ENCODE peak calls at places on chromosomes 11 and 22, in six cellular contexts. H, E, Q, M, T and B are unnamed samples. For H3K4me1, the result is how much of the 10 kb centered on the place peaks cover.

GRCh38 chr11:32213223-32213622 is 122.3 kb downstream of the RCN1 start:
- DNase-seq in Q (no peak), E (no peak), M (no peak), T (peak), H (no peak), B (no peak)

GRCh38 chr11:120554771-120555432 is 43.4 kb downstream of the GRIK4 start:
- DNase-seq in M (peak), Q (no peak), T (no peak), H (no peak), E (no peak), B (no peak)

GRCh38 chr11:2792376-2793250 is 92.8 kb upstream of the KCNQ1OT1 start:
- DNase-seq in Q (peak), E (peak), H (peak), M (peak), T (no peak), B (peak)

GRCh38 chr11:73439002-73439843 is 63.0 kb downstream of the RELT start:
- DNase-seq in T (no peak), M (no peak), E (no peak), H (no peak), Q (no peak), B (peak)

GRCh38 chr11:86116386-86116726 is 47.5 kb upstream of the PICALM start:
- DNase-seq in H (no peak), Q (no peak), E (no peak), T (peak), M (no peak), B (no peak)

GRCh38 chr11:47271961-47272661 is 2.2 kb downstream of the MADD start:
- DNase-seq in M (no peak), H (peak), T (no peak), E (no peak), Q (no peak), B (peak)

GRCh38 chr22:50599816-50600454 is 658 bp upstream of the MAPK8IP2 start:
- DNase-seq in Q (no peak), T (no peak), E (peak), M (peak), H (peak), B (peak)

GRCh38 chr11:12995211-12995610 is 13.9 kb upstream of the RASSF10 start:
- DNase-seq in T (no peak), M (no peak), E (no peak), Q (no peak), H (no peak), B (no peak)

GRCh38 chr22:47149976-47150375 is 387.5 kb downstream of the TBC1D22A start:
- DNase-seq in Q (no peak), H (no peak), M (no peak), T (no peak), E (no peak), B (no peak)
- H3K4me1 ChIP-seq in Q (under half), H (under half), M (under half), T (under half), E (under half), B (under half)

DNA sequence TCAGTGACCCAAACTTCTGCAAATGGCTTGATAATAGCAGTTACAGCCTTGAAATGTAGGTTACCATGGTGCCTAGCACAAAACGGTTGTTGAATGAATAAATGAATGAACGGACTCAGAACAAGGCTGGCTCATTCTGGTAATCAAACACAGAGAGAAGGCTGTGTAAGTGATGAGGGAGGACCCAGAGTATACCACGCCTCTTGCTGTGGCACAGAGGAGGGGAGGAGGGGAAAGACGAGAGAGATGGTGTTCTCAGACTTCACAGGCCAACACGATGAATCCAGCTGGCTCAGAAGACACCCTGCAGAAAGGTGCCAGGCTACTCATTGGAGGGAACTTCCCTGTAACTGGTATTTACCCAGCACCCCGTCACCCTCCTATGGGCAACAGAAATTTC is 38.2 kb downstream of the PC start:
- DNase-seq in T (no peak), M (no peak), H (no peak), E (no peak), Q (no peak), B (no peak)
- H3K27ac ChIP-seq in T (peak), M (no peak), H (no peak), E (no peak), Q (no peak), B (no peak)

DNA sequence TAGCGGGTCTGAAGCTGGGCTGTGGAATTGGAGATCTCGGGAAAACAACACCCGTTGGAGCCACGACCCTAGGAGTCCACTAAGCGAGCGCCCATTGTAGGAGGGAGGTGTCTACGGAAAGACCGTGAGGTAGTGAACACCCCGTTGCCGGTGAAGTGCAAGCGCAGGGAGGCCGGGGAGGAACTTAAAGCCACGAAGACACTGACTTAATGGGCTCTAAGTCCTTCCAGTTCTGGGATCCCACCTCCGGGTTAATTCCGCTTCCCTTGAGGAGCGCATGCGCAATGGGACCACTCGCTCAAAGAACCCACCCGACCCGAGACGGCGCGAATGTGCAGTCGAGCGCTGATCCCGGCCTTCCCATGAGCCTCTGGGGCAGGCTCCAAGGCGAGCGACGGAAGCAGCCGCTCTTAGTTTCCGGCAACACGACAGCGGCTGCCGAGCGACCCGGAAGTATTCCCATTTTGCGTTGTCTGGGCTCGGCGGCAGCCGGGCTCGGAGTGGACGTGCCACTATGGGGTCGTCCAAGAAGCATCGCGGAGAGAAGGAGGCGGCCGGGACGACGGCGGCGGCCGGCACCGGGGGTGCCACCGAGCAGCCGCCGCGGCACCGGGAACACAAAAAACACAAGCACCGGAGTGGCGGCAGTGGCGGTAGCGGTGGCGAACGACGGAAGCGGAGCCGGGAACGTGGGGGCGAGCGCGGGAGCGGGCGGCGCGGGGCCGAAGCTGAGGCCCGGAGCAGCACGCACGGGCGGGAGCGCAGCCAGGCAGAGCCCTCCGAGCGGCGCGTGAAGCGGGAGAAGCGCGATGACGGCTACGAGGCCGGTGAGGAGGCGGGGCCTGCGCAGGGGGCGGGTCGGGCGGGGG is at the start of gene SART1:
- DNase-seq in E (peak), T (peak), M (peak), H (peak), Q (peak), B (peak)
- TF ChIP-seq EP300 in E (peak), T (no peak), M (no peak), H (no peak), Q (peak), B (no peak)

GRCh38 chr11:92253945-92254344 is 29.3 kb downstream of the FAT3 start:
- DNase-seq in Q (no peak), E (no peak), T (no peak), H (no peak), M (no peak), B (no peak)
- H3K4me1 ChIP-seq in Q (under half), E (under half), T (under half), H (under half), M (under half), B (under half)

GRCh38 chr22:24485170-24485569 is 10.0 kb upstream of the UPB1 start:
- DNase-seq in Q (no peak), E (no peak), M (no peak), H (no peak), T (no peak), B (no peak)

GRCh38 chr22:24482586-24482985 is 12.5 kb upstream of the UPB1 start:
- DNase-seq in H (no peak), T (no peak), Q (no peak), E (no peak), M (no peak), B (no peak)

GRCh38 chr22:24483966-24484545 is 11.1 kb upstream of the UPB1 start:
- DNase-seq in E (no peak), H (no peak), T (no peak), M (no peak), Q (no peak), B (no peak)

GRCh38 chr22:24481641-24482040 is 13.5 kb upstream of the UPB1 start:
- DNase-seq in Q (no peak), H (no peak), M (no peak), E (no peak), T (no peak), B (no peak)

GRCh38 chr22:24482998-24483397 is 12.1 kb upstream of the UPB1 start:
- DNase-seq in H (no peak), M (no peak), T (no peak), Q (no peak), E (no peak), B (no peak)
- H3K27ac ChIP-seq in H (no peak), M (no peak), T (peak), Q (no peak), E (no peak), B (no peak)

DNA sequence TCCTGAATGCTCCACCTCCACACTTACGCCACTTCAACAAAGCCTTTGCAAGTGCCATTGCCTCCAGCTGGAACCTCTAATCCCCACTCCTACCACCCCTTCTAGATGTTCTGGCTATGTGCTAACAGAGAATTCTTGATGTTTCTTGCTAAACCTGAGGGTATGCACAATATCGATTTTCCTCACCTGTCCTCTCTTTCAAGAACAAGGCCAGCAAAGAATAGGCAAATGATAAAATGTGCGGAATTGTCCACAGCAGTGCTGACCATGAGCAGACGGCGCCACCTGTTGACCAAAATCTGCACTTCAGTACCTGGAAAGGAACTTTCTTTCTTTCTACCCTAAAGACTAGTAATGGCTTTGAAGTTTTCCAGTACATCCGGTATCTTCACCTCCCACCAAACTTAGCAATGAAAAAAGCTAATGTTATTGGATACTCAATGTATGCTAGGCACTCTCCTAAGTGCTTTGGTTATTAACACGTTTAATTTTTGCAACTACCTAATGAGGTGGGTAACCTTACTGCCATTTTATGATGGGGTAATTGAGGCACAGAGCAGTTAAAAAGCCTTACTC is 3.4 kb downstream of the TIMM10 start:
- DNase-seq in T (peak), M (peak), H (peak), Q (peak), E (peak), B (peak)
- TF ChIP-seq EP300 in T (no peak), M (no peak), H (no peak), Q (no peak), E (no peak), B (no peak)

GRCh38 chr22:39232806-39233735 is 11.7 kb downstream of the PDGFB start:
- DNase-seq in T (no peak), M (no peak), H (no peak), Q (no peak), E (no peak), B (no peak)

GRCh38 chr22:39230261-39231196 is 14.3 kb downstream of the PDGFB start:
- DNase-seq in E (no peak), H (no peak), M (peak), T (no peak), Q (no peak), B (no peak)

GRCh38 chr22:39229688-39230260 is 15.0 kb downstream of the PDGFB start:
- DNase-seq in H (no peak), M (no peak), E (no peak), T (no peak), Q (no peak), B (no peak)

GRCh38 chr22:39232246-39232645 is 12.5 kb downstream of the PDGFB start:
- DNase-seq in E (no peak), H (no peak), Q (no peak), M (no peak), T (no peak), B (no peak)

DNA sequence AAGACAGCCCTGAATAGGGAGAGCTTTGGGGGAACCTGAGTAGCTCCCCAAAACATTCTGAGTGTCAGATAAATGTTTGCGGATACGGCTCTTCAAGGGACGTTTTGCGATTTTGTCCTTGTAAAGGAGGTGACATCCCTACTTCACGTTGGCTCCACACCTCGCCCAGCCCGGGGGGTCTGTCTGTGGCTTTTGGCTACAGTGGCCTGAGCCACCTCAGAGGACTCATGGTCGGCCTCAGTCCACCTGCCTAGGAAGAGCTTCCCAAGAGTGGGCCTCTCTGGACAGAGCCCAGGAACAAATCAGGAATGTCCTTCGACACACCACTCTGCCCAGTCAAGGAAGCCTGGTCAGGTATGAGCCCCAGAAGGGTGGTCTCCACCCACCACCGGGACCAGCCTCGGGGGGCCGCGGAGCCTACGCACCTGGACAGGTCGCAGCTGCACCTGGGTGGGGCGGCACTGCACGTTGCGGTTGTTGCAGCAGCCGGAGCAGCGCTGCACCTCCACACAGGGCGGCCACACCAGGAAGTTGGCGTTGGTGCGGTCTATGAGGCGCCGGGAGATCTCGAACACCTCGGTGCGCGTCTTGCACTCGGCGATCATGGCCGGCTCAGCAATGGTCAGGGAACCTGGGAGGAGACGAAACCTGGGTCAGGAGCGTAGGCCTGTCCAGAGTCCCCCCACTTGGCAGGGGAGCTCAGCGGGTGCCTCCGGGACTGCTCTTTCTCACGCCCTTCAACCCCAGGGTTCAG is 13.4 kb downstream of the PDGFB start:
- DNase-seq in T (no peak), Q (no peak), M (no peak), E (no peak), H (no peak), B (no peak)
- H3K4me1 ChIP-seq in T (under half), Q (half or more), M (under half), E (under half), H (under half), B (under half)

DNA sequence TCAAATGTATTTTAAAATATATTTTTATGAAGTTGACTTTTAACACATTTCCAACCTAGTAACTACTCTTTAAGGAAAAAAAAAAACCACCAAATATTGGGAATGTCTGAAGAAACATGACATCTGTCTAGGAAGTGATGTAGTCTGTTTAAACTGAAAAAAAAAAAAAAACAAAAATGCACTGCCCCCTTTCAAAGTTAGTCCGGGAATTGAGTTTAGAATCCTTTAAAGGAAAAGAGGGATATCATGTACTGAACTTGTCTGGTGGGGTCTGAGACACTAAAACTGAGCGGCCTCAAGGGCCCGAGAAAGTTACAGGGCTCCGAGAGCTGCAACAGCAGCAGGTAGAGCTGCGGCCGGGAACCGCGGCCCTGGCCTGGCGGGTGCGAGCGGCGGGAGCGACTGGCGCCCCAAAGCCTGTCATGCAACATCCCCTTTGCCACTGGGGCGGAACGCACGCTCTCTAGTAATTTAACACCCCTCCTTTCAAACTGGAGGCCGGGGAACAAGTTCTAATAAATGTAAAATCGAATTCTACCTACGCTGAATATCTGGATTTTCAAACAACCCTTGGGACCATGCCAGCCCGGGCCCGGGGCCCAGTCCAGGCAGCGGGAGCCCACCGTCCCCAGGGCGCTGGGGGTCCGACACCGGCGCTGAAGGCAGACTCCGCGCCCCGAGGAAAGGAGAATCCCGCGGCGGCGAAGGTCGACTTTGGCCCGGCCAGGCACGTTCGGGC is 758 bp downstream of the RDX start:
- DNase-seq in E (peak), M (peak), Q (peak), T (peak), H (peak), B (peak)
- H3K27ac ChIP-seq in E (peak), M (peak), Q (peak), T (peak), H (peak), B (peak)

DNA sequence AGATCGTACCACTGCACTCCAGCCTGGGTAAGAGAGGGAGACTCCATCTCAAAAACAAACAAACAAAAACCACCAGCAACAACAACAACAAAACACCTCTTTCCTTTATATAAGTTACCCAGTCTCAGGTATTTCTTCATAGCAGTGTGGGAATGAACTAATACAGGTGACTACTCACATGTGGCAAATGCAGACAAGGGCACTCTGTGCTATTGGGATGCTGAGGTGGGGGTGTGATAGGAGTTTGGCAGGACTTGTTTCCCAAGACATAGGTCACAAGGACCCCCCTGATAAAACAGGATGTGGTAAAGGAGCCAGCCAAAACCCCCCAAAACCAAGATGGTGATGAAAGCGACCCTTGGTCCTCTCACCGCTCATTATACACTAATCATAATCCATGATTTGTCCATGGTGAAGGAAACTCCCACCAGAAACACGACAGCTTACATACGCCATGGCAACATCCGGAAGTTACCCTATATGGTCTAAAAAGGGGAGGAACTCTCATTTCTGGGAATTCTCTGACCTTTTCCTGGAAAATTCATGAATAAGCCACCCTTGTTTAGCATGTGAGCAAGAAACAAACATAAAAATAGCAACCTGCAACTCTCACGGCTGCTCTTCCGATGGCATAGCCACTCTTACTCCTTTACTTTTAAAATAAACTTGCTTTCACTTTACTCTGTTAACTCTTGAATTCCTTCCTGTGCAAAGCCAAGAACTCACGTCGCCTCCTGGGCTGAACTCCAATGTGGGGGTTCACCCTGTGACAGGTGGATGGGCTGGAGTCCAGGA is 18.8 kb upstream of the INCENP start:
- DNase-seq in H (no peak), Q (no peak), E (no peak), M (peak), T (no peak), B (no peak)
- TF ChIP-seq EP300 in H (no peak), Q (peak), E (peak), M (peak), T (no peak), B (peak)